ENCODE peak calls at places on chromosomes 12 and 14, in six cellular contexts. N is GM12892, X is occipital lobe, M is T-helper 2 cell, F is PC-3, H is NCI-H526. S is an unnamed sample.

GRCh38 chr14:37262649-37263048 is 64.9 kb downstream of the MIPOL1 start:
- DNase-seq in H (no peak), N (no peak), M (no peak), F (no peak), X (no peak), S (no peak)

GRCh38 chr14:25090716-25091454 is 40.9 kb upstream of the STXBP6 start:
- DNase-seq in F (peak), M (no peak), X (no peak), N (no peak), H (no peak), S (no peak)

GRCh38 chr14:80136358-80136757 is 74.9 kb downstream of the DIO2 start:
- DNase-seq in M (no peak), N (no peak), H (peak), F (peak), X (no peak), S (no peak)

GRCh38 chr12:44015333-44015941 is 179.6 kb downstream of the TMEM117 start:
- DNase-seq in X (no peak), N (no peak), H (peak), F (peak), M (no peak), S (no peak)

GRCh38 chr12:6224550-6224949 is 24.4 kb downstream of the CD9 start:
- DNase-seq in N (no peak), F (peak), H (peak), X (peak), M (no peak), S (no peak)

GRCh38 chr12:7012024-7012607 is 6.2 kb downstream of the LPCAT3 start:
- DNase-seq in H (no peak), N (no peak), M (no peak), F (no peak), X (no peak), S (no peak)

GRCh38 chr12:83826112-83826511 is 1086.5 kb downstream of the SLC6A15 start:
- DNase-seq in M (no peak), H (peak), F (peak), X (no peak), N (no peak), S (no peak)

GRCh38 chr14:102539544-102540309 is 30.2 kb upstream of the ANKRD9 start:
- DNase-seq in N (no peak), H (no peak), X (no peak), M (no peak), F (no peak), S (no peak)

GRCh38 chr12:124126950-124127349 is 153.9 kb downstream of the ZNF664 start:
- DNase-seq in M (no peak), N (no peak), H (no peak), F (no peak), X (no peak), S (no peak)

GRCh38 chr14:21078287-21078686 is 8.2 kb downstream of the ARHGEF40 start:
- DNase-seq in H (no peak), M (no peak), X (peak), F (no peak), N (no peak), S (no peak)

GRCh38 chr12:91620422-91620821 is 437.8 kb upstream of the DCN start:
- DNase-seq in F (no peak), H (no peak), N (no peak), X (no peak), M (no peak), S (no peak)

GRCh38 chr14:46661728-46662127 is 10.1 kb upstream of the RPL10L start:
- DNase-seq in F (peak), H (no peak), N (no peak), M (no peak), X (no peak), S (no peak)

GRCh38 chr14:72558721-72559120 is 335.2 kb downstream of the DPF3 start:
- DNase-seq in F (peak), N (no peak), M (no peak), X (no peak), H (peak), S (no peak)

GRCh38 chr14:71591929-71592328 is 340.3 kb upstream of the RGS6 start:
- DNase-seq in H (no peak), M (no peak), X (no peak), N (no peak), F (peak), S (no peak)

GRCh38 chr12:76035045-76035444 is 3.5 kb upstream of the PHLDA1 start:
- DNase-seq in M (no peak), N (no peak), X (no peak), H (no peak), F (no peak), S (no peak)

GRCh38 chr12:45401008-45401407 is 185.1 kb downstream of the ANO6 start:
- DNase-seq in H (no peak), X (no peak), N (no peak), F (no peak), M (no peak), S (no peak)

GRCh38 chr12:1680804-1681492 is 9.9 kb upstream of the ADIPOR2 start:
- DNase-seq in N (no peak), X (no peak), M (no peak), H (no peak), F (no peak), S (no peak)

GRCh38 chr12:57712671-57713070 is 18.7 kb downstream of the OS9 start:
- DNase-seq in F (no peak), X (no peak), M (no peak), N (no peak), H (no peak), S (peak)

GRCh38 chr12:25817166-25817565 is 141.3 kb upstream of the RASSF8 start:
- DNase-seq in H (no peak), N (no peak), X (no peak), F (peak), M (no peak), S (no peak)

GRCh38 chr12:70040141-70040540 is 203.1 kb upstream of the CNOT2 start:
- DNase-seq in M (no peak), N (no peak), F (no peak), H (no peak), X (no peak), S (no peak)

GRCh38 chr14:105941226-105942166 is 415.1 kb downstream of the TMEM121 start:
- DNase-seq in M (no peak), N (no peak), X (no peak), F (no peak), H (no peak), S (no peak)

GRCh38 chr12:130101370-130101769 is 60.9 kb upstream of the FZD10 start:
- DNase-seq in H (no peak), F (no peak), M (no peak), N (no peak), X (no peak), S (no peak)

GRCh38 chr14:54807881-54808280 is 94.7 kb downstream of the GCH1 start:
- DNase-seq in H (no peak), F (no peak), X (no peak), M (no peak), N (no peak), S (no peak)

GRCh38 chr14:100469632-100470522 is 117.3 kb downstream of the BEGAIN start:
- DNase-seq in N (no peak), M (no peak), H (no peak), X (no peak), F (no peak), S (no peak)

GRCh38 chr14:92942576-92942975 is 19.6 kb downstream of the CHGA start:
- DNase-seq in H (no peak), M (no peak), X (no peak), F (no peak), N (no peak), S (no peak)

GRCh38 chr14:38208825-38209562 is 1.3 kb downstream of the SSTR1 start:
- DNase-seq in N (no peak), H (peak), M (no peak), X (no peak), F (no peak), S (peak)

GRCh38 chr12:2783936-2784600 is 10.7 kb upstream of the FKBP4 start:
- DNase-seq in N (peak), H (peak), X (peak), M (peak), F (peak), S (peak)

GRCh38 chr14:77220246-77221017 is 38.8 kb downstream of the TMEM63C start:
- DNase-seq in N (no peak), M (no peak), H (no peak), X (no peak), F (no peak), S (no peak)

GRCh38 chr12:12719496-12719895 is 2.3 kb downstream of the CDKN1B start:
- DNase-seq in X (no peak), H (peak), N (no peak), M (no peak), F (peak), S (no peak)

GRCh38 chr12:116525418-116526001 is 33.7 kb upstream of the MAP1LC3B2 start:
- DNase-seq in H (no peak), N (no peak), F (peak), X (no peak), M (no peak), S (no peak)

S was measured in type B pancreatic cell.